ENCODE peak calls at places on chromosomes 4 and X, in six cellular contexts. Z is esophagus squamous epithelium, Q is pancreas, E is RWPE2, B is endothelial cell of umbilical vein, K is aorta. I is an unnamed sample.

GRCh38 chr4:67875011-67875410 is 8.8 kb downstream of the TMPRSS11D start:
- DNase-seq in Q (no peak), K (no peak), Z (no peak), E (no peak), B (no peak), I (no peak)

GRCh38 chr4:7025040-7025602 is 18.1 kb upstream of the TADA2B start:
- DNase-seq in K (no peak), E (no peak), Z (no peak), B (no peak), Q (no peak), I (no peak)

GRCh38 chr4:165199286-165199685 is 8.1 kb upstream of the KLHL2 start:
- DNase-seq in Q (no peak), B (no peak), Z (no peak), E (no peak), K (no peak), I (no peak)

GRCh38 chrX:131802836-131803626 is 220.1 kb upstream of the STK26 start:
- DNase-seq in B (peak; percentile 1), E (no peak), K (peak; percentile 80), Z (peak; percentile 18), Q (peak; percentile 70), I (no peak)

GRCh38 chrX:23332888-23333821 is 1.5 kb upstream of the PTCHD1 start:
- DNase-seq in Z (no peak), K (no peak), E (no peak), Q (no peak), B (no peak), I (no peak)

GRCh38 chr4:138178566-138178965 is 63.6 kb downstream of the SLC7A11 start:
- DNase-seq in K (no peak), Z (no peak), E (no peak), Q (no peak), B (peak; percentile 84), I (no peak)

GRCh38 chrX:19392703-19393102 is 49.0 kb downstream of the PDHA1 start:
- DNase-seq in E (no peak), Q (no peak), Z (no peak), K (no peak), B (no peak), I (no peak)

GRCh38 chr4:85423414-85423813 is 51.5 kb upstream of the ARHGAP24 start:
- DNase-seq in Z (no peak), B (no peak), E (no peak), Q (no peak), K (no peak), I (no peak)

GRCh38 chr4:1276984-1277383 is 12.7 kb upstream of the MAEA start:
- DNase-seq in Q (no peak), B (no peak), Z (no peak), E (no peak), K (no peak), I (no peak)

GRCh38 chr4:145878501-145879435 is 59.9 kb downstream of the ZNF827 start:
- DNase-seq in K (no peak), Q (no peak), Z (no peak), B (peak; percentile 75), E (no peak), I (no peak)

GRCh38 chr4:87490664-87491369 is 38.4 kb downstream of the SPARCL1 start:
- DNase-seq in K (no peak), E (no peak), B (no peak), Q (no peak), Z (no peak), I (no peak)

GRCh38 chr4:110049951-110050925 is 137.6 kb downstream of the EGF start:
- DNase-seq in B (peak; percentile 46), Q (no peak), Z (no peak), E (no peak), K (no peak), I (peak; percentile 50)

GRCh38 chr4:95963456-95963855 is 123.6 kb downstream of the PDHA2 start:
- DNase-seq in E (no peak), Q (no peak), K (no peak), B (no peak), Z (no peak), I (no peak)

GRCh38 chr4:53456178-53456577 is 78.7 kb downstream of the FIP1L1 start:
- DNase-seq in K (no peak), Z (no peak), E (no peak), Q (no peak), B (no peak), I (no peak)
- H3K36me3 ChIP-seq in K (peaks cover 4% of the 10 kb centered on the region), Z (peaks cover 12% of the 10 kb centered on the region), E (peaks cover 88% of the 10 kb centered on the region), Q (no peaks in the 10 kb centered on the region), B (peaks cover 13% of the 10 kb centered on the region), I (peaks cover 18% of the 10 kb centered on the region)

DNA sequence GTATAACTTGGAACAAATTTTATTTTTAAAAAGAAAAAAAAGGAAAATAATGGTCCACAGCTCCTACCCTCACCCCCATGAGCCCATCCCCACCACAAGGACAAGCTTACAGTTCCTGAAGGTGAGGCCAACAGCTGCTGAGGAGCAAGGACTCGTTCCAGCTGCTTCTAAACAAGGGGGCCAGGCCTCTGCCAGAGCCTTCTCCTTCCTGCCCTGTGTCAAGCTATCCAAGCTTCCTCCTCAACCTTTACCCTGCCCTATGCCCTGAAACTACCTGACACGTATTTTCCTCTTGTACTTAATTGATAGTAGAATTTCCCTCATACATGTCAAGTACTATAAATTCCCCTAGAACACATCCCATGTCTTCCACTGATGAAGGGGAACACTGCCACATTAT is 8.8 kb downstream of the SH3D19 start:
- DNase-seq in Q (no peak), K (no peak), B (no peak), Z (no peak), E (no peak), I (peak; percentile 88)
- H3K27ac ChIP-seq in Q (no peak overlapping the region), K (no peak overlapping the region), B (no peak overlapping the region), Z (no peak overlapping the region), E (peak overlapping the region; percentile 88), I (peak overlapping the region; percentile 68)

GRCh38 chr4:25321703-25322102 is 9.1 kb downstream of the ZCCHC4 start:
- DNase-seq in E (no peak), Z (no peak), Q (no peak), K (no peak), B (no peak), I (no peak)
- H3K36me3 ChIP-seq in E (peaks cover 24% of the 10 kb centered on the region), Z (peaks cover 4% of the 10 kb centered on the region), Q (no peaks in the 10 kb centered on the region), K (peaks cover 2% of the 10 kb centered on the region), B (peaks cover 2% of the 10 kb centered on the region), I (peaks cover 2% of the 10 kb centered on the region)

GRCh38 chr4:158219623-158220022 is 9.3 kb downstream of the TMEM144 start:
- DNase-seq in Z (no peak), E (no peak), K (no peak), Q (no peak), B (no peak), I (no peak)

DNA sequence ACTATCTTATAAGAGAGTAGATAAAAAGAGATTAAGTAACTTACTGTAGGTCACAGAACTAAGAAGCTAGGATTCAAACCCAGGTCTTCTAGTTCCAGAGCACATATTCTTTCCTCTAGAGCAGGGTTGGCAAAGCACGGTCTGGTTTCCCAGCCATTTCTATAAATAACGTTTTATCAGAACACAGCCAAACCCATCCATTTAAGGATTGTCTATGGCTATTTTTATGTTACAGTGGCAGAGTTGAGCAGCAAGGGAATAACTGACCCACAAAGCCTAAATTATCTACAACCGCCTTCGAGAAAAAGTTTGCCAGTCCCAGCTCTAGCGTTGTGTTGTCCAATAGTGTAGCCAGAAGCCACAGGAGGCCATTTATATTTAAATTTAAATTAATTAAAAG is 7.5 kb downstream of the TMEM144 start:
- DNase-seq in B (no peak), K (no peak), E (no peak), Q (no peak), Z (no peak), I (no peak)
- H3K27ac ChIP-seq in B (no peak overlapping the region), K (no peak overlapping the region), E (no peak overlapping the region), Q (no peak overlapping the region), Z (peak overlapping the region; percentile 23), I (no peak overlapping the region)

GRCh38 chr4:38692421-38692820 is 28.4 kb downstream of the KLF3 start:
- DNase-seq in K (no peak), E (no peak), B (no peak), Q (no peak), Z (no peak), I (no peak)
- H3K36me3 ChIP-seq in K (peaks cover 4% of the 10 kb centered on the region), E (peaks cover 100% of the 10 kb centered on the region), B (peaks cover 42% of the 10 kb centered on the region), Q (no peaks in the 10 kb centered on the region), Z (peaks cover 39% of the 10 kb centered on the region), I (peaks cover 56% of the 10 kb centered on the region)

DNA sequence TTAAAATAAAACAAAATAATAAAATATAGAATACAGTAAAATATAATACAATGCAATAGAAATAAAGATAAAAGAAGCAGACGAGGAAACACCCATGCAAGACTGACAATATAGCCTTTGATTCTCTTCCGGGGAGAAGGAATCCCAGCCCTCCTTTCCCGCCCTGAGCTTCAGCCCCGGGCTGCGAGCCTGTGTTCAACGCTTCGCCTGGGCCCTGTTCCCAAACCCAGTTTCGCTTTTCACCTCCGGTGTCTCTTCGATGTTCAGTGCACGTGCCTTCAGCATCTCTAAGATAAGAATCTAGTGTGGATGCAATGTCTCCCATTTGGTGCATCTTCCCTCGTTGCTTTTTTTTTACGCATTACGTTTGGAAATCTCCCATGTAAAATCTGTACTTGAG is 38.4 kb upstream of the ARSD start:
- DNase-seq in Q (no peak), B (no peak), E (no peak), Z (no peak), K (no peak), I (no peak)
- H3K27ac ChIP-seq in Q (no peak overlapping the region), B (no peak overlapping the region), E (no peak overlapping the region), Z (no peak overlapping the region), K (no peak overlapping the region), I (no peak overlapping the region)

DNA sequence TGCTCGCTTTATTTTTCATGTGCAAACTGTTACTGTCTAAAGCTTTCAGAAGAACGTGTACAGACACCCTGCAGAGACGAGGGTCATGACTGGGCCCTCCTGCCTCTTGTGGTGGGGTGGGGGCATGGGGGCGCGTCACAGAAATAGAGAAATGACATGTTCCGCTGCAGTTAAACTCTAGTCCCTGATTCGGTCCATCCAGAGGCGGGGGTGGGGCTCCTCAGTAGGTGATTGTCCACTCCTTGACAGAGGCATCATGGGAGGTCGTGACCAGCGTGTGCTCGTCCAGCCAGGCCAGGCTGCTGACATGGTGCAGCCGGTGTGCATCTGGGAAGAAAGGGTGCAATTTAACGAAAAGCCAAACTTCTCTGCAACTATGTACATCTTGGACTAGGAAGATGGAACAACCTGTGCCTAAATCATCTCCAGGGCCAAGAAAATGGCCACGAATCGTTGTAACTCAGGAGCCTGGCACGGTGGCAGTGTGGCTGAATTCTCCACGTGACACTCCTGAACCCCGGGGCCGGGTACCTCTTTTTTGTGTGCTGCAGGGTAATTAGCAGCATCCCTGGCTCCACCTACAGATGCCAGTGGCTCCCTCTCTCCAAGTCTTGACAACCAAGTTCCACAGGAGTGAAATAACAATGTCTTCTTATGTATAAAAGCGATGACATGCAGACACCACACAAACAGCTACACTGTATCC is 41.3 kb downstream of the WDR1 start:
- DNase-seq in B (no peak), Q (peak; percentile 4), E (peak; percentile 44), K (no peak), Z (no peak), I (no peak)
- H3K36me3 ChIP-seq in B (peaks cover 48% of the 10 kb centered on the region), Q (no peaks in the 10 kb centered on the region), E (peaks cover 72% of the 10 kb centered on the region), K (peaks cover 12% of the 10 kb centered on the region), Z (peaks cover 53% of the 10 kb centered on the region), I (peaks cover 39% of the 10 kb centered on the region)

GRCh38 chr4:75723802-75724065 is 643 bp upstream of the USO1 start:
- DNase-seq in K (no peak), Q (no peak), Z (no peak), E (no peak), B (no peak), I (no peak)
- H3K27ac ChIP-seq in K (no peak overlapping the region), Q (peak overlapping the region; percentile 97), Z (peak overlapping the region; percentile 100), E (peak overlapping the region; percentile 73), B (peak overlapping the region; percentile 34), I (peak overlapping the region; percentile 99)

DNA sequence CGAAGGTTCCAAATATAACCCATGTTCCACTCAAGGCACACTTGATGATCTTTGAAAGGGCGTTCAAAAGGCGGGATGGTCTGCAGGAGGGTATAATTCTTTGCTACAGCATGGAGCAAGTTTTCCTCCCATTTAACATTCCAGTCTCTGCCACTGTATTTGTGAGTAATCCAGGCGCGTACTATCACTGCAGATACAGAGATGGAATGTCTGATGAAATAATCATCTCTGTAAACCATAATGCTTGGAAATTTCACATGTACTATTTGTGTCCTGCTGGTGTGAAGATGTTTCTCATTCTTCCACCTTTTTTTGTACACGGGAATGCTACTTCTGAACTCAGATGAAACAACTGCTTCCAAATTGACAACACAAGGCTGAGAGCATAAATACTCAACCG is 15.5 kb downstream of the SEL1L3 start:
- DNase-seq in Z (no peak), E (no peak), Q (no peak), B (no peak), K (no peak), I (no peak)
- H3K36me3 ChIP-seq in Z (no peaks in the 10 kb centered on the region), E (peaks cover 4% of the 10 kb centered on the region), Q (no peaks in the 10 kb centered on the region), B (peaks cover 7% of the 10 kb centered on the region), K (no peaks in the 10 kb centered on the region), I (no peaks in the 10 kb centered on the region)

I was measured in small intestine.